ENCODE peak calls at places on chromosomes 3 and 15, in ten cellular contexts. L, B, C, E, G, I, X, R, V and J are unnamed samples.

GRCh38 chr15:69131362-69132215 is 28.8 kb upstream of the GLCE start:
- DNase-seq in L (no peak), B (no peak), C (no peak), E (no peak), G (no peak), I (peak), X (no peak), R (no peak), V (no peak), J (no peak)

GRCh38 chr3:50238549-50239026 is 2.6 kb downstream of the GNAI2 start:
- DNase-seq in L (no peak), B (peak), C (no peak), E (no peak), G (no peak), I (peak), X (peak), R (peak), V (no peak), J (peak)

GRCh38 chr3:882526-882925 is 210.3 kb upstream of the CNTN6 start:
- DNase-seq in L (no peak), B (peak), C (no peak), E (no peak), G (no peak), I (no peak), X (no peak), R (peak), V (no peak), J (no peak)

GRCh38 chr3:183539821-183540220 is 15.7 kb downstream of the KLHL6 start:
- DNase-seq in L (no peak), B (no peak), C (no peak), E (no peak), G (no peak), I (no peak), X (no peak), R (no peak), V (no peak), J (no peak)

GRCh38 chr15:47885921-47886320 is 168.6 kb downstream of the SEMA6D start:
- DNase-seq in L (peak), B (peak), C (no peak), E (no peak), G (peak), I (no peak), X (no peak), R (peak), V (no peak), J (no peak)

GRCh38 chr15:71136159-71137137 is 21.2 kb downstream of the THSD4 start:
- DNase-seq in L (peak), B (peak), C (no peak), E (peak), G (no peak), I (no peak), X (peak), R (peak), V (no peak), J (no peak)

GRCh38 chr3:35814531-35814930 is 175.2 kb downstream of the ARPP21 start:
- DNase-seq in L (no peak), B (no peak), C (no peak), E (no peak), G (no peak), I (no peak), X (no peak), R (no peak), V (no peak), J (no peak)

GRCh38 chr3:122969585-122970453 is 57.7 kb downstream of the SEMA5B start:
- DNase-seq in L (peak), B (peak), C (peak), E (peak), G (no peak), I (no peak), X (no peak), R (peak), V (no peak), J (no peak)

GRCh38 chr3:144162042-144162441 is 190.4 kb downstream of the DIPK2A start:
- DNase-seq in L (peak), B (peak), C (no peak), E (peak), G (no peak), I (no peak), X (no peak), R (peak), V (no peak), J (no peak)